ENCODE peak calls at places on chromosomes 12 and 14, in four cellular contexts. V is RWPE2, D is colonic mucosa, Q is lower lobe of right lung. E is an unnamed sample. For H3K27me3 and H3K9me3, the result is how much of the 10 kb centered on the place peaks cover.

GRCh38 chr14:104708606-104709268 is 15.3 kb upstream of the ADSS1 start:
- DNase-seq in V (no peak), D (peak), Q (peak), E (peak)

GRCh38 chr14:102949062-102949800 is 26.8 kb downstream of the AMN start:
- DNase-seq in V (peak), D (no peak), Q (no peak), E (no peak)

GRCh38 chr14:105018414-105018813 is 2.5 kb downstream of the CDCA4 start:
- DNase-seq in V (no peak), D (no peak), Q (no peak), E (peak)

GRCh38 chr14:49959822-49960408 is 67.0 kb downstream of the ARF6 start:
- DNase-seq in V (peak), D (peak), Q (no peak), E (no peak)

GRCh38 chr12:30678221-30678620 is 17.4 kb downstream of the IPO8 start:
- DNase-seq in V (no peak), D (no peak), Q (no peak), E (no peak)

GRCh38 chr14:94631536-94632304 is 19.5 kb downstream of the SERPINA3 start:
- DNase-seq in V (peak), D (no peak), Q (no peak), E (no peak)

GRCh38 chr12:88111074-88111652 is 30.7 kb downstream of the CEP290 start:
- DNase-seq in V (no peak), D (no peak), Q (no peak), E (no peak)

GRCh38 chr12:94684416-94684815 is 34.1 kb upstream of the TMCC3 start:
- DNase-seq in V (no peak), D (no peak), Q (no peak), E (no peak)

GRCh38 chr12:121737421-121737820 is 24.9 kb downstream of the TMEM120B start:
- DNase-seq in V (no peak), D (no peak), Q (no peak), E (no peak)

GRCh38 chr12:4139191-4139590 is 134.4 kb upstream of the CCND2 start:
- DNase-seq in V (no peak), D (no peak), Q (no peak), E (no peak)

GRCh38 chr12:30458453-30458852 is 237.2 kb downstream of the IPO8 start:
- DNase-seq in V (no peak), D (no peak), Q (no peak), E (no peak)

GRCh38 chr14:52402812-52403526 is 88.9 kb downstream of the PTGER2 start:
- DNase-seq in V (no peak), D (no peak), Q (no peak), E (no peak)

GRCh38 chr12:92041742-92042141 is 103.9 kb downstream of the BTG1 start:
- DNase-seq in V (no peak), D (no peak), Q (no peak), E (no peak)

GRCh38 chr12:45518516-45519235 is 210.8 kb upstream of the ARID2 start:
- DNase-seq in V (no peak), D (no peak), Q (no peak), E (no peak)

GRCh38 chr12:48110691-48111315 is 4.9 kb upstream of the SENP1 start:
- DNase-seq in V (no peak), D (no peak), Q (no peak), E (no peak)

GRCh38 chr12:108712164-108712924 is 19.0 kb downstream of the CORO1C start:
- DNase-seq in V (no peak), D (no peak), Q (no peak), E (no peak)

GRCh38 chr12:82426586-82426985 is 68.3 kb downstream of the METTL25 start:
- DNase-seq in V (no peak), D (no peak), Q (no peak), E (no peak)

GRCh38 chr12:48925218-48925871 is at the start of gene FKBP11:
- DNase-seq in V (peak), D (peak), Q (peak), E (peak)

GRCh38 chr14:30874120-30874998 is at the start of gene COCH:
- DNase-seq in V (no peak), D (peak), Q (peak), E (peak)

DNA sequence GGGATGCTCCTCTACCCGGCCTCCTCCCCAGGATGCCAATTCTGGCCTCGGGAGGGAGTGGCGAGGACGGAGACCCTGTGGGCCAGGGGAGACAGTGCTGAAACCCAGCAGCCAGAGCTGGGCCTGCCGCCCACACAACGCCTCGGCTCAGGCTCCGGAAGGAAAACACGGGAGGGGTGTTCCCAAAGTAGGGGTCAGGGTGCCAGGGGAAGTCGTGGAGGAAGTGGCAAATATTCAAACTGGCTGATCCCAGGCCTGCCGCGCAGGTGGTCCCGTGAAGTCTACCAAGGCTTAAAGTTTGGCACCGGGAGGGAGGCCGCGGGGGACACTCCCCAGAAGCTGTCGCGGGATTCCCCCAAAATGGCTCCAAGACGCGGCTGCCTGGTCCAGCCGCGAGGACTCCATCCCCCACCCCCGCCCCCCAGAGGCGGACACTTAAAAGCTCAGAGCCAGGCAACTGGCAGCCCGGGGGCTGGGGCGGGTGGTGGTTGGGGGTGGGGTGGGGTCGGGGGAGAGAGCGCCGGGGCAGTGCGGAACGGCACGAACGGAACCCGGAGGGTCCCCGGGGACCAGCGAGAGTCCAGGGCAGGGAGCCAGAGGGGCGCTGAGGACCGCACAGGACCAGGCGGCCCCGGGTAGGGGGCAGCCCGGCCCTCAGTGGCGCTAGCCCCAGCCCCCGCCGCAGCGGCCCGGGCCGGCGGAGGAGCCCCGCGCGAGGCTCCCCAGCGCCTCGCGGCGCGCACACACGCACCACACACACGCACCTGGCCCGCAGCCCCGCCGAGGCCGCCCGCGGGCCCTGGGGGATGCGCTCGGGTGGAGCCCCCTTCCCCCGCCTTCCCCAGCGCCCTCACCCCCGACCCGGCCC is 20.0 kb downstream of the BEGAIN start:
- DNase-seq in V (no peak), D (no peak), Q (no peak), E (peak)
- H3K27ac ChIP-seq in V (peak), D (no peak), Q (no peak), E (no peak)

GRCh38 chr14:60662987-60663386 is 13.7 kb upstream of the SIX1 start:
- DNase-seq in V (no peak), D (no peak), Q (no peak), E (no peak)
- H3K27me3 ChIP-seq in V (under half), D (under half), Q (under half), E (under half)

GRCh38 chr14:89588840-89589296 is 171.8 kb upstream of the FOXN3 start:
- DNase-seq in V (no peak), D (no peak), Q (no peak), E (no peak)
- H3K9me3 ChIP-seq in V (under half), D (under half), Q (under half), E (under half)

DNA sequence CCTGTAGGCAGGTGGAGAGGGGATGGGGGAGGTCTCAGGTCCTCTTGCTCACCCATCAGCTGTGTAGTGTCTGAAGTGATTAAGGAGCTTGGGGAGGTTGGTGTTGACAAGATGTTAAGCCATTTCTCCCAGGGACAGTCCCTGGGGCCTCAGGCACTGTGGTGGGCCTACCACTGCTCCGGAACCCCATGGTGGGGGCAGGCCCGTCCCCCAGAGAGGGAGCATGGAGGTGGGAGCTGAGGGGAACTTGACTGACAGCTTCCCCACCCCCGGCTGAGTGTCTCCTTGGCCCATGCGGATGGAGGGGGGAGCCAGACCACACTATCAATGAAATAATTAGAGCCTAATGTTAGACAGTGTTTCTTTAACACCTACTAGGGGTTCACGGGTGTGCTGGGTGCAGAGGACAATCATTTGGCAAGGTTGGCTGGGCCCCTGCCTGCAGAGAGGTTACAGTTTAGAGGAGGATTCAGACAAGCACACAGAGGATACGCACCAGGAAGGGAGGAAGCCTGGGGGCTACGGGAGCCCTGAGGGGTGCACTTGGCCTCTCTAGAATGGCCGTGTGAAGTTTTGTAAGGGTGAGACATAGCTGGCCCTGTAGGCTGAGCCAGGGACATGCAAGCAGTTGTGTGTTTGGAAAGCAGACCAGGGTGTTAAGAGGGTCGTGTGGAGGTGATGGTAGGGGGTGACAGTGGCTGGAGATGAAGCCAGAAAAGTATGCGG is 19.3 kb upstream of the KRT80 start:
- DNase-seq in V (peak), D (no peak), Q (no peak), E (no peak)
- H3K27ac ChIP-seq in V (peak), D (no peak), Q (no peak), E (no peak)

DNA sequence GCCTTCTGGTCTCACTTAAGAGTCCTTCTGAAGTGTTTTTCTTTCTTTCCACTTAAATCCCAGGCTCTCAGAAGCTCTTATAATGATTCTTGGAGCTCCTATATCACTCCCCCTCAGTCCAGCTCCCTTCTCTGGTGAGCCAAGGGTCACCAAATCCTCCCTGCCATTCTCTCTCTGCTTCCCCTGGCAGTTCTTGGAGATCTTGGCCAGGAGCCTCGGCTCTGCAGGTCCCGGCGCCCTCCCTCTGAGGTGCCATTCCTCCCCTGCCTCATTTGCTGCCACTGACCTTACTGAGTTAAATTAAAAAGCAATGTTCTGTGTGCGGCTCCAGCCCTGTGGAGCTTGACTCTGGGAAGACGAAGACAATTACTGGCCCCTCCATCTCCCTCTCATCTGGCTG is 7.0 kb downstream of the CISTR start:
- DNase-seq in V (no peak), D (no peak), Q (no peak), E (no peak)
- H3K27me3 ChIP-seq in V (under half), D (under half), Q (half or more), E (under half)

GRCh38 chr12:34372003-34372402 is 349.7 kb downstream of the ALG10 start:
- DNase-seq in V (no peak), D (no peak), Q (no peak), E (no peak)

GRCh38 chr12:34373926-34374325 is 351.6 kb downstream of the ALG10 start:
- DNase-seq in V (no peak), D (no peak), Q (no peak), E (no peak)

GRCh38 chr12:34376133-34376799 is 354.0 kb downstream of the ALG10 start:
- DNase-seq in V (no peak), D (no peak), Q (no peak), E (no peak)

GRCh38 chr12:34368079-34368478 is 345.8 kb downstream of the ALG10 start:
- DNase-seq in V (no peak), D (no peak), Q (no peak), E (no peak)

GRCh38 chr12:34371050-34371449 is 348.8 kb downstream of the ALG10 start:
- DNase-seq in V (no peak), D (no peak), Q (no peak), E (no peak)
- H3K9me3 ChIP-seq in V (under half), D (under half), Q (under half), E (under half)